ENCODE peak calls at places on chromosomes 4 and X, in eight cellular contexts. L is G401; S is aorta; N is mammary epithelial cell; Q is psoas muscle; B is left cardiac atrium; D is putamen; A is activated CD4-positive, alpha-beta T cell treated with anti-CD3 and anti-CD28 coated beads, Interleukin-2, amount 10 ng/mL, durations not matched to agents 7 days and 5 days. M is an unnamed sample.

GRCh38 chr4:182142146-182143085 is 100.8 kb upstream of the TENM3 start:
- DNase-seq in L (no peak), S (no peak), N (peak; percentile 70), Q (no peak), B (no peak), D (no peak), A (no peak), M (no peak)

GRCh38 chr4:55866290-55866907 is 13.0 kb downstream of the EXOC1 start:
- DNase-seq in L (peak; percentile 2), S (no peak), N (peak; percentile 89), Q (no peak), B (no peak), D (no peak), A (no peak), M (no peak)

GRCh38 chrX:134459683-134460004 is 321 bp upstream of the HPRT1 start:
- DNase-seq in L (no peak), S (no peak), N (no peak), Q (no peak), B (no peak), D (no peak), A (no peak), M (no peak)

GRCh38 chr4:177267911-177268310 is 41.8 kb upstream of the NEIL3 start:
- DNase-seq in L (no peak), S (no peak), N (no peak), Q (no peak), B (no peak), D (no peak), A (no peak), M (no peak)

GRCh38 chr4:141645611-141646340 is 9.4 kb downstream of the IL15 start:
- DNase-seq in L (no peak), S (no peak), N (peak; percentile 81), Q (no peak), B (no peak), D (no peak), A (no peak), M (no peak)

GRCh38 chr4:140858897-140859296 is 102.7 kb upstream of the TBC1D9 start:
- DNase-seq in L (no peak), S (no peak), N (peak; percentile 57), Q (no peak), B (no peak), D (no peak), A (no peak), M (no peak)

GRCh38 chr4:78899302-78899701 is 39.9 kb downstream of the PAQR3 start:
- DNase-seq in L (no peak), S (no peak), N (no peak), Q (no peak), B (no peak), D (no peak), A (no peak), M (no peak)

GRCh38 chr4:127229866-127230608 is 402.7 kb upstream of the INTU start:
- DNase-seq in L (no peak), S (no peak), N (no peak), Q (no peak), B (no peak), D (no peak), A (no peak), M (no peak)

GRCh38 chrX:11188664-11189063 is 77.5 kb downstream of the HCCS start:
- DNase-seq in L (no peak), S (no peak), N (peak; percentile 74), Q (no peak), B (no peak), D (no peak), A (no peak), M (no peak)

GRCh38 chr4:80202784-80203553 is 5.7 kb downstream of the PRDM8 start:
- DNase-seq in L (no peak), S (no peak), N (no peak), Q (no peak), B (peak; percentile 41), D (no peak), A (peak; percentile 61), M (no peak)

M was measured in DND-41.